ENCODE peak calls at places on chromosomes 12 and 14, in five cellular contexts. L is HCT116, H is SK-N-SH, E is RWPE2, M is DND-41. S is an unnamed sample.

GRCh38 chr14:79656496-79656895 is 554.8 kb downstream of the DIO2 start:
- DNase-seq in M (no peak), H (no peak), E (no peak), L (no peak), S (no peak)

GRCh38 chr12:25236190-25236589 is 14.5 kb downstream of the KRAS start:
- DNase-seq in H (no peak), M (no peak), L (no peak), E (no peak), S (no peak)

GRCh38 chr12:97899529-97899928 is 436.9 kb downstream of the RMST start:
- DNase-seq in H (no peak), M (no peak), E (no peak), L (no peak), S (no peak)

GRCh38 chr14:100130471-100130870 is 29.0 kb downstream of the DEGS2 start:
- DNase-seq in M (no peak), E (no peak), H (no peak), L (no peak), S (no peak)

GRCh38 chr12:101021911-101022388 is 188.1 kb downstream of the SLC5A8 start:
- DNase-seq in L (peak; percentile 70), M (no peak), H (no peak), E (no peak), S (no peak)

GRCh38 chr12:38370311-38370710 is 53.7 kb downstream of the ALG10B start:
- DNase-seq in E (no peak), M (no peak), H (no peak), L (no peak), S (no peak)

GRCh38 chr12:57511588-57512325 is 8.6 kb downstream of the DDIT3 start:
- DNase-seq in H (no peak), M (no peak), E (no peak), L (no peak), S (no peak)

GRCh38 chr14:88437659-88438058 is 52.2 kb downstream of the SPATA7 start:
- DNase-seq in L (no peak), H (no peak), M (no peak), E (no peak), S (no peak)

GRCh38 chr12:131487379-131488129 is 223.3 kb upstream of the SFSWAP start:
- DNase-seq in L (no peak), E (no peak), H (no peak), M (no peak), S (no peak)

GRCh38 chr12:125634813-125635212 is 569.6 kb downstream of the AACS start:
- DNase-seq in L (no peak), M (no peak), H (no peak), E (no peak), S (no peak)

GRCh38 chr12:57296291-57296690 is 45.3 kb upstream of the STAC3 start:
- DNase-seq in L (no peak), H (no peak), M (no peak), E (no peak), S (no peak)

DNA sequence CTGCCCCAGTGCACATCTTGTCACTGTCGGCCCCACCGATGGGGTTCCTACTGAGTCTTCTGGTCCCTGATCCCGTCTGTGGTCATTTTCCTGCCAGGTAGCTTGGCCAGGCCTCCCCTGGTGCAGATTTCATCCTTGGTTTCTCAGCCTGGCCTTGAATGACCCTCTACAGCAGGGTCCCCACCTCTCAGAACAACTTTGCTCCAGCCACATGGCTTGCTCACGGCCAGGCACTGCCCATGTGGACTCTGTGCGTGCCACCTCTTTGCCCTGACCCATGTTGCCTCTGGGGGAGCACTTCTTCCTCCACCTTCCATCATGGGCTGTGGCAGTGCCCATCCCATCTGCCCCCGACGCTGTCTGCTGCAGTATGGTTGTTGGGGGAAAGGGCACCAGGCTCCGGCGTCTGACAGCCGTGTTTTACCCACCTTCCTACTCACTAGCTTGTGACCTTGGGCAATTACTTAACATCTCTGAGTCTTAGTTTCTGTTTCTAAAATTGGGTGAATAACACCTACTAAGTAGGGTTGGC is 2.0 kb upstream of the PTPN6 start:
- DNase-seq in M (no peak), E (no peak), H (peak; percentile 55), L (no peak), S (no peak)
- H3K27ac ChIP-seq in M (no peak overlapping the region), E (no peak overlapping the region), H (no peak overlapping the region), L (no peak overlapping the region), S (peak overlapping the region; percentile 40)

DNA sequence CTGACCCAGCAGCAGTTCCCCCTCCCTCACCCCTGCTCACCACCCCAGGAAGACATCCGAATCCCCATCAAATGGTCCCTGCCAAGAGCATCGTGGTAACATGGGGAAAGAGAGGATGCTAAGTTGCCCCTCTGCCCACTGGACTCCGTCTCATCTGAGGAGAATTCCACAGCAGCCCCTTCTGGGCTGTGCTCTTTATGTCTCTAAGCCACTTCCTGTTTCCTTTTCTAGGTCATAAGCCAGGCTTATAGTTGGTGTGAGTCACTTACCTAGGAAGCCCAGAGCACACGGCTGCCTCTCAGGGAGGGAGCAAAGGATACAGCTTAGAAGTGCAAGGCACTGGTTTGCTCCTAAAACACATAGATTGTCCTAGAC is 76.0 kb downstream of the VCPKMT start:
- DNase-seq in E (no peak), H (no peak), L (no peak), M (peak; percentile 66), S (peak; percentile 11)
- H3K4me3 ChIP-seq in E (no peak overlapping the region), H (no peak overlapping the region), L (peak overlapping the region; percentile 17), M (no peak overlapping the region), S (peak overlapping the region; percentile 46)

GRCh38 chr12:53998174-53998899 is 1.6 kb upstream of the HOXC9 start:
- DNase-seq in M (no peak), L (no peak), H (no peak), E (no peak), S (no peak)
- H3K4me1 ChIP-seq in M (peaks cover 18% of the 10 kb centered on the region), L (peaks cover 46% of the 10 kb centered on the region), H (peaks cover 16% of the 10 kb centered on the region), E (no peaks in the 10 kb centered on the region), S (peaks cover 46% of the 10 kb centered on the region)

GRCh38 chr14:60168841-60169240 is 3.6 kb upstream of the DHRS7 start:
- DNase-seq in M (no peak), E (no peak), L (no peak), H (no peak), S (no peak)
- H3K27ac ChIP-seq in M (no peak overlapping the region), E (no peak overlapping the region), L (no peak overlapping the region), H (no peak overlapping the region), S (no peak overlapping the region)

DNA sequence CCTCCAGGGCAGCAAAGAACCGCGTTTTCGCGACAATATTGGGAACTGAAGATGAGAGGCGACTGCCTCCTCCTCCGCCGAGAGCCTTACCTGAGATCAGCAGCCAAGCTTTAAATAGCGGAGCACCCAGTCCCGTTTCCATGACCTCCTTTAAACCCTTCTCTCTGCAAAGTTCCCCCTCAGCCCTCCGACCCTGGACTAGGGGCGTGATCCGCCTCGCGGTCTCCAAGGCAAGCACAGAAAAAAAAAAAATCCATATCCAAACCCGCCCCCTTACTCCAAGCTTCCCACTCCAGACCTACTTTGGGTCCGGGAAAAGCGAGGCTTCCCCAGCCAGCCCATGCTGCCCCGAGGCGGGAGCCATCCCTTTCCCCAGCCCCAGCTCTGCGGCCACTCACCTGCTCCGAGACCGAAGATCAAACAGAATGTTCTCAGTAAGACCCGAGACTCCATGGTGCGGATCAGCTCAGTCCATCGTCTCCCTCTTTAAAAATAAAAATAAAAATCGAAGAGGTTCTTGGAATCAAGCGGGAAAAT is 630 bp downstream of the NELL2 start:
- DNase-seq in E (no peak), H (peak; percentile 55), L (no peak), M (no peak), S (peak; percentile 42)
- H3K4me3 ChIP-seq in E (peak overlapping the region; percentile 13), H (no peak overlapping the region), L (no peak overlapping the region), M (no peak overlapping the region), S (peak overlapping the region; percentile 74)

GRCh38 chr12:132506730-132507538 is 17.0 kb downstream of the FBRSL1 start:
- DNase-seq in E (no peak), M (peak; percentile 53), L (no peak), H (peak; percentile 74), S (peak; percentile 68)
- H3K4me1 ChIP-seq in E (no peaks in the 10 kb centered on the region), M (no peaks in the 10 kb centered on the region), L (peaks cover 24% of the 10 kb centered on the region), H (peaks cover 32% of the 10 kb centered on the region), S (peaks cover 41% of the 10 kb centered on the region)

DNA sequence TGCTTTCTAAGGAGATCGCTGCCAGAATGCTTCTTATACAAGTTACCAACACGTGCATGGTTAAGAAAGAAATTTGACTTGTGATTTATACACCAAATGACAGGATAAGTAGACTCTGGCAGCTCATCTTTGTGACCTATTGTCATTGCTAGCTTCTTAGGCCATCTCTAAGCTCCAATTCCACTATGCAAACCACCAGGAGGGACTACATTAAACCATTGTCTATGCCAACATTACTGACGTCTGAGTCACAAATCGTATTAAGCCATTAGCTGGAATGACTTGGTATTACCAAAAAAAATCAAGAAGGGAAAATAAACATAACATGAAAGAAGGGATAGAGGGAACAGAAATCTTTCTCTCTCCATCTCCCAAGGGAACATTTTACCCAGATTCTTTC is 15.8 kb upstream of the VPS33A start:
- DNase-seq in M (no peak), H (no peak), L (no peak), E (no peak), S (no peak)
- H3K27ac ChIP-seq in M (no peak overlapping the region), H (no peak overlapping the region), L (no peak overlapping the region), E (no peak overlapping the region), S (no peak overlapping the region)

GRCh38 chr12:53622724-53623123 is 3.5 kb downstream of the ATF7 start:
- DNase-seq in H (no peak), E (no peak), M (no peak), L (no peak), S (no peak)

GRCh38 chr12:53613821-53614220 is 12.4 kb downstream of the ATF7 start:
- DNase-seq in L (no peak), H (no peak), M (no peak), E (no peak), S (no peak)

GRCh38 chr12:53617700-53618099 is 8.5 kb downstream of the ATF7 start:
- DNase-seq in M (no peak), L (no peak), E (no peak), H (no peak), S (no peak)

GRCh38 chr12:53616950-53617349 is 9.2 kb downstream of the ATF7 start:
- DNase-seq in L (no peak), H (no peak), M (no peak), E (no peak), S (no peak)

GRCh38 chr12:53618340-53618739 is 7.8 kb downstream of the ATF7 start:
- DNase-seq in E (no peak), H (no peak), M (no peak), L (no peak), S (no peak)
- H3K4me3 ChIP-seq in E (peak overlapping the region; percentile 6), H (no peak overlapping the region), M (no peak overlapping the region), L (no peak overlapping the region), S (peak overlapping the region; percentile 13)

DNA sequence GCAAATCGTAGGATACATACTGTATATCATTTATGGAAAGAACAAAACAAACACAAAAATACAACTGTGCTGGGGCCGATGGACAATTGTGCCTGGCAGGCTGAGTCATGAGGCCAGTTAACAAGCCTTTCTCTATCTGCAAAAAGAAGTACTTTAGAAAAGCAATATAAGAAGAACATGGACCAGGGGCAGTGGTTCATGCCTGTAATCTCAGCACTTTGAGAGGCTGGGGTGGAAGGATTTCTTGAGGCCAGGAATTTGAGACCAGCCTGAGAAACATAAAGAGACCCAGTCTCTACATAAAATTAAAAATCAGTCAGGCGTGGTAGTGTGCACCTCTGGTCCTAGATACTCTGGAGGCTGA is 13.8 kb upstream of the CD27 start:
- DNase-seq in L (no peak), H (no peak), M (no peak), E (peak; percentile 11), S (no peak)
- H3K4me1 ChIP-seq in L (peaks cover 33% of the 10 kb centered on the region), H (peaks cover 3% of the 10 kb centered on the region), M (peaks cover 8% of the 10 kb centered on the region), E (peaks cover 13% of the 10 kb centered on the region), S (peaks cover 64% of the 10 kb centered on the region)

S was measured in CD8-positive, alpha-beta memory T cell.